ENCODE peak calls at places on chromosome 10, in eight cellular contexts. I is BJ, F is fibroblast of lung, L is dorsolateral prefrontal cortex, Q is tibial nerve, E is astrocyte, B is stomach, H is tibial artery. W is an unnamed sample. For H3K27me3, the result is how much of the 10 kb centered on the place peaks cover.

GRCh38 chr10:3869036-3869435 is 84.0 kb upstream of the KLF6 start:
- DNase-seq in I (no peak), F (no peak), L (no peak), Q (no peak), E (no peak), B (no peak), H (no peak), W (no peak)

GRCh38 chr10:7291487-7292113 is 119.2 kb downstream of the SFMBT2 start:
- DNase-seq in I (no peak), F (peak), L (no peak), Q (no peak), E (peak), B (no peak), H (no peak), W (no peak)

GRCh38 chr10:60508831-60509230 is 119.2 kb upstream of the ANK3 start:
- DNase-seq in I (no peak), F (no peak), L (no peak), Q (no peak), E (no peak), B (no peak), H (no peak), W (no peak)

GRCh38 chr10:131743190-131744151 is 157.3 kb upstream of the PPP2R2D start:
- DNase-seq in I (no peak), F (no peak), L (peak), Q (no peak), E (no peak), B (no peak), H (peak), W (no peak)

GRCh38 chr10:85967594-85967993 is 399.0 kb downstream of the GRID1 start:
- DNase-seq in I (no peak), F (no peak), L (no peak), Q (no peak), E (no peak), B (no peak), H (no peak), W (no peak)

GRCh38 chr10:2048337-2048973 is 311.1 kb upstream of the ADARB2 start:
- DNase-seq in I (no peak), F (no peak), L (no peak), Q (no peak), E (no peak), B (no peak), H (no peak), W (no peak)

GRCh38 chr10:86341361-86341811 is 25.2 kb downstream of the GRID1 start:
- DNase-seq in I (peak), F (no peak), L (peak), Q (no peak), E (no peak), B (no peak), H (peak), W (no peak)

GRCh38 chr10:100019824-100020160 is 10.0 kb upstream of the DNMBP start:
- DNase-seq in I (no peak), F (no peak), L (no peak), Q (no peak), E (no peak), B (no peak), H (no peak), W (no peak)

GRCh38 chr10:120741415-120741814 is 109.7 kb upstream of the WDR11 start:
- DNase-seq in I (no peak), F (no peak), L (no peak), Q (no peak), E (no peak), B (no peak), H (no peak), W (no peak)

GRCh38 chr10:103042129-103042528 is 124.0 kb downstream of the CNNM2 start:
- DNase-seq in I (no peak), F (no peak), L (no peak), Q (no peak), E (no peak), B (no peak), H (no peak), W (no peak)

GRCh38 chr10:79101560-79101971 is 32.8 kb downstream of the ZMIZ1 start:
- DNase-seq in I (no peak), F (no peak), L (no peak), Q (no peak), E (no peak), B (no peak), H (no peak), W (no peak)

GRCh38 chr10:11697718-11698527 is 44.3 kb upstream of the ECHDC3 start:
- DNase-seq in I (no peak), F (no peak), L (no peak), Q (no peak), E (no peak), B (no peak), H (no peak), W (no peak)

GRCh38 chr10:25682203-25682950 is 251.7 kb upstream of the MYO3A start:
- DNase-seq in I (no peak), F (peak), L (peak), Q (no peak), E (peak), B (no peak), H (no peak), W (no peak)

GRCh38 chr10:72081772-72082590 is 6.4 kb downstream of the SPOCK2 start:
- DNase-seq in I (no peak), F (no peak), L (peak), Q (no peak), E (no peak), B (peak), H (no peak), W (no peak)

GRCh38 chr10:3538850-3539531 is 246.0 kb downstream of the KLF6 start:
- DNase-seq in I (peak), F (peak), L (no peak), Q (peak), E (peak), B (peak), H (peak), W (no peak)

GRCh38 chr10:104123397-104123796 is 1.4 kb downstream of the SFR1 start:
- DNase-seq in I (no peak), F (no peak), L (no peak), Q (no peak), E (no peak), B (no peak), H (no peak), W (no peak)

GRCh38 chr10:14653271-14654161 is 121.2 kb downstream of the FAM107B start:
- DNase-seq in I (peak), F (peak), L (no peak), Q (no peak), E (peak), B (peak), H (no peak), W (no peak)

GRCh38 chr10:73763343-73763742 is 18.5 kb upstream of the CHCHD1 start:
- DNase-seq in I (no peak), F (no peak), L (no peak), Q (no peak), E (no peak), B (no peak), H (no peak), W (no peak)

GRCh38 chr10:99345350-99345749 is 16.2 kb downstream of the CNNM1 start:
- DNase-seq in I (peak), F (peak), L (no peak), Q (no peak), E (peak), B (no peak), H (no peak), W (no peak)

GRCh38 chr10:43816351-43817321 is 168.0 kb upstream of the ZNF32 start:
- DNase-seq in I (peak), F (peak), L (no peak), Q (no peak), E (peak), B (peak), H (no peak), W (peak)

GRCh38 chr10:43117031-43117776 is 21.0 kb upstream of the CSGALNACT2 start:
- DNase-seq in I (no peak), F (no peak), L (no peak), Q (no peak), E (no peak), B (no peak), H (peak), W (no peak)

GRCh38 chr10:118568327-118568848 is 27.1 kb downstream of the PRLHR start:
- DNase-seq in I (no peak), F (peak), L (no peak), Q (no peak), E (no peak), B (no peak), H (no peak), W (peak)

GRCh38 chr10:133231946-133232574 is 2.0 kb downstream of the UTF1 start:
- DNase-seq in I (no peak), F (no peak), L (no peak), Q (no peak), E (no peak), B (no peak), H (no peak), W (no peak)

DNA sequence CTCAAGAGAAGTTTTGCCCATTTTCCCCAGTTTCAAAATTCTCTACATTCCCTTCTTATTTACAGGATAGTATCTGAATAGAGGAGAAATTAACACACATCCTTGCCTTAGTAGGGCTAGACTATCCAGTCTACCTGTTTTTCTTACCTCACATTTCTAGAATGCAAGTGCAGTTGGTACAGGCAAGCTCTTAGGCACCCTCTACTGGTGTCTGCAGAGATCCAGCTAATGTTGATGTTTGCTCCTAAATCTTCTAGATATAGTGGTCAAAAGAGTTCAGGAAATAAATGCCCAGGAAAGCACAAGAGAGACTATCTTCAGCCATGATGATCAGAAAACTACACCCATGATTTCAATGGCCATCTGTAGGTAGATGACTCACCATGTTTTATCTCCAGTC is 205.3 kb downstream of the HTR7 start:
- DNase-seq in I (no peak), F (peak), L (no peak), Q (no peak), E (no peak), B (no peak), H (no peak), W (no peak)
- TF ChIP-seq CTCF in I (peak), F (peak), L (peak), Q (no peak), E (peak), B (no peak), H (no peak), W (no peak)

GRCh38 chr10:117135480-117136140 is 2.5 kb downstream of the VAX1 start:
- DNase-seq in I (no peak), F (no peak), L (no peak), Q (no peak), E (no peak), B (no peak), H (peak), W (no peak)

GRCh38 chr10:117137911-117138642 is at the start of gene VAX1:
- DNase-seq in I (no peak), F (no peak), L (peak), Q (no peak), E (no peak), B (no peak), H (peak), W (no peak)

GRCh38 chr10:117138838-117139580 is 939 bp upstream of the VAX1 start:
- DNase-seq in I (no peak), F (no peak), L (no peak), Q (no peak), E (no peak), B (no peak), H (no peak), W (no peak)

GRCh38 chr10:117136391-117136975 is 1.6 kb downstream of the VAX1 start:
- DNase-seq in I (no peak), F (no peak), L (no peak), Q (no peak), E (no peak), B (no peak), H (peak), W (no peak)

DNA sequence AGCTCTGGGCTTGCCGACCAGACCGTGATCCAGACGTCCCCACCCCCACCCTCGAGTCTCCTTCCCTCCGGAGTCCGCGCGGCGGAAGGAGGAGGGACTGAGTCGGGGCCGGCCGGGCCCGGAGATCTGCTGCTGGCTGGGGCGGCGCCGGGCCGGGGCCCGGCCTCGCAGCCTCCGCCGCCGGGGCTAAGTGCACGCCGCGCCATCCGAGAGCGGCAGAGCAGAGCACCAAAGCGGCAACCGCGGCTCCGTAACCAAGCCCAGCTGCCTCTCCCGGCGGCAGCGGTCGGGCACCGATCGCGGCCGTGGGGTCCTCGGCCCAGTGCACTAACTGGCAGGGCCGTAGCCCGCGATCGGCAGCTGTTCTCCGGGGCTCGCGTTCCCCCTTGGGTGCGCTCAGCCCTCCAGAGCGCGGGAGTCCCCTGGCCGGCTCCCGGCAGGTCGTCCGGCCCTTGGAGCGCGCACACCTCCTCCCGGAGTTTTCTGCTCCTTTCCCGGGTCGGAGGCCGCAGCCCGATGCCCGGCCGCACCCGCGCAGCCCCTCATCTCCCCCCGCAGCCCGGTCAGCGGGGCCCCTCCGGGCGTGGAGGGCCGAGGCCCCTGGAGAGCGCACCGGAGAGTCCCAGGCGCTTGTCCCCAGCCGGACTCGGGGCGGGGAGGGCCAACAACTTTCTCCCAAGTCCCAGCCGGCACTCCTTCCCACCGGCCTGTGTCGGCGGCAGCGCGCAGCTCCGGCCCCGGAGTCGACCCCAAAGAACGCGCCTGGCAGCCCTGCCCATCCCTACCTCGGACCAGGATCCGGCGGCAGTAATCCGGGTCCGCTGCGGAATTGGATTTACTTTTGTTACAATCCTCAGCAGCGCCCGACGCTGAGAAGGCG is 799 bp downstream of the VAX1 start:
- DNase-seq in I (no peak), F (peak), L (no peak), Q (no peak), E (peak), B (no peak), H (peak), W (no peak)
- H3K27me3 ChIP-seq in I (under half), F (half or more), L (half or more), Q (half or more), E (half or more), B (half or more), H (half or more), W (half or more)

GRCh38 chr10:35613597-35614226 is 8.6 kb downstream of the GJD4 start:
- DNase-seq in I (no peak), F (peak), L (no peak), Q (no peak), E (no peak), B (no peak), H (no peak), W (no peak)
- TF ChIP-seq CTCF in I (peak), F (peak), L (peak), Q (no peak), E (peak), B (no peak), H (no peak), W (no peak)

DNA sequence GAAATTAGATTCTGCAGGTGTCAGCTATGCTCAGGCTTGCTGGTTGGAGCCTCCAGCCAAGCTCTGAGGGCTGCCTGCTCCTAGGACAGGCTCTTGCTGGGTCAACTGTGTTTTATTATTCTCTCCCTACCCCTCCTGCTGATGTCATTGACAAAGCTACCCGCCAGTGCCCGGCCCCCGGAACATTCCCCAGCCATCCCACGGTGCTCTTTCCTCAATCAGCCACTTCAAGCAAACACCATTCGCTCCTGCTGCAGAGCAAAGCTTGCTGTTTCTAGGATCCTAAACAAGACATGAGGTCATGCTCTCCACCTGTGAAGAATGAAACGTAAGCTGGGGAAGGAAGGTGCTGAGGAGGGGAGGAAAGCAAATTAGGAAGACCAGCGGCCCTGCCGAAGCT is 2.1 kb upstream of the C10orf71 start:
- DNase-seq in I (no peak), F (no peak), L (no peak), Q (no peak), E (no peak), B (no peak), H (no peak), W (no peak)
- H3K27me3 ChIP-seq in I (under half), F (under half), L (under half), Q (under half), E (under half), B (under half), H (under half), W (under half)

DNA sequence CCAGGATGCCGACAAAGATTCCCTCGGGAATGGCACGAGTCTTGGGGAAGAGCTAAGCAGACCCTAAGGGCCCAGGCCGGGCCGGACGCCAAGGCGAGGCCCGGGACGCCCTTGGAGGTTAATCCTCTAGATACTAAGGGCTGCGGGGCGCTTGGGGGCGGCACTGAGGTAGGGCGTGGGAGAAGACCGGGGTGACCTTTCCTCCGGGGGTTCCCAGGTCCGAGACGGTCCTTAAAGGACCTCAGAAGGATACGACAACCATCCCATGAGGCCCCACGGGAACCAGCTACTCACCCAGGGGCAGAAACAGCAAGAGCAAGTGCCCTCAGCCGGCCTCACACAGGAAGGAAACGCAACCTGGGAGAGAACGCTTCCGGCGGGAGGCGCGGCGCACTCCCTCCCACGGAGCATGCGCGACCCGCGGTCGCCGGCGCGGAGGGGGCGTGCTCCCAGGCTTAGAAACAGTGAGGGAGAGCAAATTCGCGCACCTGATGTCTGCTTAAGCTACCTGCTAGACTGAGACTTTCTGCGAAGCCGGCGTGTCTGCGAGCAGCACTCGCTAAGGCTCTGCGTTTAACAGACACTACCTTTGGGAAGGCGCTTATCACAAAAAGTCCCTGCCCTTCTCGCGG is at the start of gene ATAD1:
- DNase-seq in I (peak), F (peak), L (peak), Q (peak), E (peak), B (peak), H (peak), W (peak)
- TF ChIP-seq CTCF in I (peak), F (peak), L (peak), Q (no peak), E (no peak), B (peak), H (no peak), W (peak)

GRCh38 chr10:82874671-82875070 is 999.7 kb downstream of the NRG3 start:
- DNase-seq in I (no peak), F (peak), L (no peak), Q (no peak), E (peak), B (no peak), H (no peak), W (no peak)
- H3K27me3 ChIP-seq in I (under half), F (under half), L (under half), Q (under half), E (under half), B (under half), H (under half), W (under half)